ENCODE peak calls at places on chromosomes 1 and 21, in five cellular contexts. F is K562, Y is H1, A is HepG2, T is GM12878. W is an unnamed sample.

GRCh38 chr1:33392639-33393038 is 38.3 kb downstream of the PHC2 start:
- DNase-seq in Y (no peak), T (no peak), F (peak), A (no peak), W (peak)

GRCh38 chr1:27098447-27099153 is 56.3 kb downstream of the SLC9A1 start:
- DNase-seq in T (no peak), Y (no peak), F (no peak), A (peak), W (no peak)

GRCh38 chr1:26950602-26951001 is 9.7 kb downstream of the KDF1 start:
- DNase-seq in F (peak), Y (no peak), T (no peak), A (no peak), W (no peak)

GRCh38 chr1:200518524-200518923 is 102.0 kb downstream of the KIF14 start:
- DNase-seq in T (no peak), Y (no peak), A (no peak), F (no peak), W (no peak)

GRCh38 chr1:228988655-228989054 is 253.4 kb downstream of the RHOU start:
- DNase-seq in F (no peak), Y (no peak), A (peak), T (no peak), W (no peak)

GRCh38 chr1:51768971-51769601 is 109.4 kb downstream of the NRDC start:
- DNase-seq in A (peak), F (peak), Y (no peak), T (no peak), W (peak)

GRCh38 chr1:14726606-14727005 is 128.1 kb downstream of the KAZN start:
- DNase-seq in T (no peak), Y (no peak), A (no peak), F (no peak), W (no peak)

GRCh38 chr1:184499626-184500025 is 112.8 kb downstream of the C1orf21 start:
- DNase-seq in Y (no peak), A (no peak), T (no peak), F (no peak), W (no peak)

GRCh38 chr21:38422067-38422466 is 76.2 kb downstream of the ERG start:
- DNase-seq in Y (no peak), A (no peak), F (no peak), T (no peak), W (no peak)

GRCh38 chr1:50080904-50081586 is 27.7 kb upstream of the ELAVL4 start:
- DNase-seq in Y (peak), T (no peak), A (peak), F (no peak), W (peak)

GRCh38 chr1:2950926-2951305 is 70.4 kb upstream of the ACTRT2 start:
- DNase-seq in T (no peak), A (no peak), F (no peak), Y (no peak), W (no peak)

GRCh38 chr21:26836546-26836945 is 8.7 kb downstream of the ADAMTS1 start:
- DNase-seq in F (no peak), Y (no peak), T (no peak), A (no peak), W (no peak)

GRCh38 chr1:233598891-233599541 is 14.9 kb upstream of the KCNK1 start:
- DNase-seq in T (peak), Y (no peak), F (no peak), A (no peak), W (peak)

GRCh38 chr1:230982698-230983097 is 3.8 kb downstream of the ARV1 start:
- DNase-seq in A (no peak), T (no peak), F (no peak), Y (no peak), W (no peak)

GRCh38 chr1:234478152-234478480 is 863 bp downstream of the TARBP1 start:
- DNase-seq in T (no peak), A (peak), Y (peak), F (peak), W (peak)

GRCh38 chr1:22567994-22568393 is 4.7 kb downstream of the EPHA8 start:
- DNase-seq in T (no peak), Y (no peak), A (no peak), F (no peak), W (no peak)

GRCh38 chr1:2495546-2495945 is 19.5 kb downstream of the PLCH2 start:
- DNase-seq in A (no peak), F (no peak), T (no peak), Y (no peak), W (no peak)

GRCh38 chr1:55927934-55928333 is 651.4 kb downstream of the PLPP3 start:
- DNase-seq in A (no peak), T (no peak), F (no peak), Y (no peak), W (no peak)

GRCh38 chr1:59967141-59967697 is 40.6 kb upstream of the CYP2J2 start:
- DNase-seq in Y (no peak), F (peak), A (no peak), T (no peak), W (peak)

GRCh38 chr1:229095325-229095724 is 175.6 kb upstream of the RAB4A start:
- DNase-seq in A (no peak), Y (no peak), T (no peak), F (no peak), W (no peak)

GRCh38 chr21:38123626-38124025 is 133.2 kb upstream of the KCNJ15 start:
- DNase-seq in A (no peak), T (no peak), F (no peak), Y (no peak), W (no peak)

GRCh38 chr21:26506951-26507350 is 66.1 kb downstream of the CYYR1 start:
- DNase-seq in T (no peak), F (no peak), Y (no peak), A (no peak), W (no peak)

GRCh38 chr1:118223426-118223825 is 38.4 kb upstream of the SPAG17 start:
- DNase-seq in F (no peak), T (no peak), A (peak), Y (peak), W (no peak)

GRCh38 chr1:41399148-41399795 is 38.0 kb downstream of the FOXO6 start:
- DNase-seq in T (no peak), F (no peak), A (no peak), Y (no peak), W (peak)

DNA sequence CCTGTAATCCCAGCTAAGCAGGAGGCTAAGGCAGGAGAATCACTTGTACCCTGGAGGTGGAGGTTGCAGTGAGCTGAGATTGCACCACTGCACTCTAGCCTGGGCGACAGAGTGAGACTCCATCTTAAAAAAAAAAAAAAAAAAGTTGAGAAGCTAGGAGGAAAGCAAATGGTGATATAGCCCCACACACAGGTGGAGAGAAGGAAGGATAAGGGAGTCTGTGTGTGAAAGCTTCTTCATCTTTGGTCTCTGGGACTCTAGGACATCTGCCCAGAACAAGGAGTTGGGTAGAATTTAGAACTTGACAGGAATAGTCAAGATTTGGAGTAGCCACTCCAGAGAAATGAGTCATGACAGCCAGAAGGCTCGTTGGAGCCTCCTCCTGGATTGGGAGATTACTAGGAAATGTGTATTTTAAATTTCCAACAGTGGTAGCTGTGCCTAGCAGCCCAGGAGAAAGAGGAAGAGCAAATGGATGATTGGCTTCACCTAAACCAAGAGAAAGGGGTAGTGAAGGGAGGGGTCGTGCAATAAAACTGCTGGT is 19.9 kb downstream of the NPL start:
- DNase-seq in Y (no peak), T (no peak), F (no peak), A (no peak), W (no peak)
- TF ChIP-seq MAX in Y (no peak), T (no peak), F (no peak), A (no peak), W (no peak)

DNA sequence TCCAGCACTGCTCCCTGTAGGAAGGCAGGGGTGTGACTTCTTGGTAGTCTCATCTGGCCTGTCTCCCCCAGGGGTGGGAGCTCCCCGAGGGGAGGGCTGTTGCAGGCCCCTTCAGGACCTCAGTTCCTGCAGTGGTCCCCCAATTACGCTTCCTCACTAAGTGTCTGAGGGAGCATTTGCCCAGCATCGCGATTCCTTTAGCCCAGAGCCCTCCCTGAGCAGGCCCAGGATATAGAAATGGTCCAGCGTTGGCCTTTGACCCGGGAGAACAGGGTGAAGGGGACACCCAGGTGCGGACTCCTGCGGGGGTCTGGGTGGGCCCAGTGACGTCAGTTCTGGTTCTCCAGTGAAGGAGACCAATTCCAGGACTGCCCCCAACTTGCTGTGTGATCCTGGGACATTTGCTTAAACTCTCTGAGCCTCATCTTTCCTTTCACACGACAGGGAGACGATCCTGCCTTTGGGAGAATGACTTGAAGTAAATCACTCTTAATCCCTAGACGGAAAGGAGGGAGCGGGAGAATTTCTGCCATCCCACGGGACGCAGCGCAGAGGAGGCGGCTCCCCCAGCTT is 32.6 kb upstream of the BTG2 start:
- DNase-seq in Y (no peak), F (no peak), A (no peak), T (no peak), W (no peak)
- TF ChIP-seq GABPA in Y (no peak), F (no peak), A (no peak), T (no peak), W (no peak)

DNA sequence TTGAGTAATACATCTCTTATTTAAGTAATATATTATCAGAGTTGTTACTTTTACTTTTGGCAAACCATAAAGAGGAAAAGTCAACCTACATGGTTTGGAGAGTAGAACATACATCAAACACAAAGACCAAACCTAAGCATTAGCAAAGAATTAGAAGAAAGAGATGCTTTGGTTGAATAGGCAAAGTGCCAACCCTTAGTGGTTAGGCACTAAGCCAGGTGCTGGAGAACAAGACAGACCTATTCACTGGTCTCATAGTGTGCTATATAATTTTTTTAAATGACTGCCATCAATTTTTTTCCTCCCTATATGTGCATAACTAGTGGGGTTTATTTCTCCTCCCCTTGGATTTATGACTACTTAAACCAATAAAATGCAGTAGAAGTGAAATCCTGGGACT is 69.9 kb upstream of the HAO2 start:
- DNase-seq in Y (no peak), A (peak), T (no peak), F (no peak), W (no peak)
- TF ChIP-seq MAX in Y (no peak), A (no peak), T (no peak), F (no peak), W (no peak)

GRCh38 chr1:10643607-10644306 is 152.7 kb downstream of the CASZ1 start:
- DNase-seq in Y (no peak), A (no peak), T (no peak), F (no peak), W (no peak)
- TF ChIP-seq GABPA in Y (no peak), A (no peak), T (no peak), F (no peak), W (no peak)

GRCh38 chr1:171786534-171786933 is 5.1 kb downstream of the METTL13 start:
- DNase-seq in A (no peak), T (no peak), Y (no peak), F (no peak), W (no peak)

GRCh38 chr1:171784779-171785178 is 3.3 kb downstream of the METTL13 start:
- DNase-seq in Y (no peak), A (no peak), F (no peak), T (no peak), W (no peak)

GRCh38 chr1:171785766-171786165 is 4.3 kb downstream of the METTL13 start:
- DNase-seq in A (no peak), F (no peak), T (no peak), Y (no peak), W (no peak)

GRCh38 chr1:171781167-171781875 is at the start of gene METTL13:
- DNase-seq in F (peak), T (peak), Y (peak), A (peak), W (peak)

GRCh38 chr1:171783816-171784530 is 2.5 kb downstream of the METTL13 start:
- DNase-seq in F (no peak), A (no peak), T (no peak), Y (no peak), W (no peak)
- TF ChIP-seq MAX in F (no peak), A (no peak), T (no peak), Y (no peak), W (no peak)